ENCODE peak calls at places on chromosomes 7 and 10, in nine cellular contexts. X is SK-N-SH, J is OCI-LY7, T is neural progenitor cell, Y is GM23248, Q is PC-3, S is MM.1S, Z is HCT116, A is GM23338. E is an unnamed sample.

GRCh38 chr7:19572566-19572965 is 136.3 kb downstream of the POLR1F start:
- DNase-seq in X (no peak), Q (no peak), S (no peak), Z (no peak), T (no peak), Y (no peak), A (no peak), J (no peak), E (peak; percentile 28)

GRCh38 chr10:78263521-78263988 is 229.9 kb downstream of the RPS24 start:
- DNase-seq in S (no peak), X (no peak), Y (peak; percentile 99), Z (no peak), J (no peak), A (no peak), Q (peak; percentile 81), T (no peak), E (no peak)

GRCh38 chr7:76354981-76355730 is 3.6 kb downstream of the YWHAG start:
- DNase-seq in T (no peak), X (no peak), Z (no peak), Q (no peak), J (no peak), S (no peak), Y (no peak), A (no peak), E (no peak)

GRCh38 chr7:157816086-157816485 is 479.3 kb downstream of the DNAJB6 start:
- DNase-seq in J (no peak), Q (no peak), T (no peak), Y (no peak), X (no peak), Z (no peak), A (no peak), S (no peak), E (no peak)

GRCh38 chr7:79063019-79063698 is 390.3 kb downstream of the MAGI2 start:
- DNase-seq in S (no peak), Q (no peak), Z (no peak), X (peak; percentile 6), J (no peak), Y (peak; percentile 69), A (peak; percentile 28), T (no peak), E (no peak)

GRCh38 chr7:26198133-26198780 is 2.3 kb downstream of the HNRNPA2B1 start:
- DNase-seq in J (peak; percentile 60), S (peak; percentile 67), Q (peak; percentile 56), T (peak; percentile 30), Y (peak; percentile 59), X (no peak), Z (no peak), A (peak; percentile 49), E (peak; percentile 47)

GRCh38 chr7:27104244-27105149 is 2.0 kb upstream of the HOXA2 start:
- DNase-seq in A (no peak), Q (no peak), Z (no peak), S (no peak), T (no peak), Y (no peak), X (no peak), J (no peak), E (no peak)

GRCh38 chr7:74206589-74207120 is 3.2 kb upstream of the LAT2 start:
- DNase-seq in X (peak; percentile 94), T (peak; percentile 84), Y (peak; percentile 81), A (peak; percentile 89), J (peak; percentile 80), Q (peak; percentile 87), Z (peak; percentile 42), S (peak; percentile 79), E (peak; percentile 88)

GRCh38 chr7:152647-153046 is 39.7 kb upstream of the FAM20C start:
- DNase-seq in Q (no peak), Z (no peak), Y (no peak), A (no peak), T (no peak), X (no peak), S (no peak), J (no peak), E (no peak)

GRCh38 chr7:52030722-52031121 is 714.1 kb upstream of the COBL start:
- DNase-seq in Q (no peak), S (no peak), Y (no peak), X (no peak), T (peak; percentile 27), A (no peak), J (no peak), Z (no peak), E (no peak)

GRCh38 chr10:30751678-30752331 is 122.3 kb upstream of the LYZL2 start:
- DNase-seq in A (peak; percentile 84), X (peak; percentile 67), J (peak; percentile 66), S (peak; percentile 63), T (peak; percentile 84), Z (peak; percentile 10), Y (peak; percentile 89), Q (peak; percentile 78), E (peak; percentile 81)

GRCh38 chr7:139016931-139017511 is 18.8 kb downstream of the ZC3HAV1L start:
- DNase-seq in J (peak; percentile 73), T (peak; percentile 79), A (peak; percentile 79), S (peak; percentile 81), X (peak; percentile 88), Q (peak; percentile 74), Y (peak; percentile 80), Z (peak; percentile 54), E (peak; percentile 75)

GRCh38 chr7:129169171-129169643 is 19.2 kb upstream of the SMO start:
- DNase-seq in Y (peak; percentile 61), X (no peak), A (peak; percentile 82), Q (no peak), Z (no peak), T (peak; percentile 80), J (no peak), S (no peak), E (peak; percentile 70)

GRCh38 chr10:67306588-67307205 is 380.9 kb downstream of the LRRTM3 start:
- DNase-seq in A (peak; percentile 82), J (peak; percentile 22), Q (peak; percentile 88), X (peak; percentile 36), T (peak; percentile 55), Y (peak; percentile 29), Z (peak; percentile 24), S (peak; percentile 39), E (peak; percentile 40)

GRCh38 chr10:44993922-44994751 is 6.6 kb upstream of the ZNF22 start:
- DNase-seq in J (no peak), Q (no peak), A (no peak), X (no peak), Y (peak; percentile 48), T (no peak), Z (no peak), S (no peak), E (no peak)

GRCh38 chr7:135678612-135679575 is 16.6 kb downstream of the STMP1 start:
- DNase-seq in S (no peak), Z (no peak), J (no peak), Y (peak; percentile 80), Q (peak; percentile 90), T (no peak), A (no peak), X (no peak), E (no peak)

GRCh38 chr7:13262929-13263530 is 575.6 kb downstream of the ARL4A start:
- DNase-seq in T (peak; percentile 40), S (peak; percentile 54), X (peak; percentile 5), Z (peak; percentile 26), Q (peak; percentile 74), Y (peak; percentile 63), A (peak; percentile 51), J (peak; percentile 26), E (peak; percentile 57)

GRCh38 chr7:155356323-155357105 is 58.8 kb downstream of the INSIG1 start:
- DNase-seq in Q (peak; percentile 61), J (no peak), T (peak; percentile 76), Y (peak; percentile 26), S (no peak), X (peak; percentile 67), A (peak; percentile 76), Z (peak; percentile 31), E (peak; percentile 58)

GRCh38 chr7:130941322-130942210 is 207.6 kb upstream of the KLF14 start:
- DNase-seq in T (no peak), A (no peak), Q (peak; percentile 63), X (no peak), J (peak; percentile 37), Z (no peak), S (no peak), Y (no peak), E (peak; percentile 29)
- H4K20me1 ChIP-seq in T (no peaks in the 10 kb centered on the region), A (no peaks in the 10 kb centered on the region), Q (peaks cover 4% of the 10 kb centered on the region), X (peaks cover 5% of the 10 kb centered on the region), J (no peaks in the 10 kb centered on the region), Z (no peaks in the 10 kb centered on the region), S (peaks cover 35% of the 10 kb centered on the region), Y (peaks cover 4% of the 10 kb centered on the region), E (no peaks in the 10 kb centered on the region)

GRCh38 chr7:41193738-41194287 is 509.1 kb downstream of the INHBA start:
- DNase-seq in Z (no peak), T (no peak), Q (no peak), J (no peak), A (no peak), S (no peak), X (peak; percentile 72), Y (no peak), E (no peak)
- TF ChIP-seq EZH2phosphoT487 in Z (no peak), T (no peak), Q (no peak), J (no peak), A (no peak), S (no peak), X (no peak), Y (no peak), E (no peak)

GRCh38 chr10:116044722-116045374 is 228.2 kb downstream of the GFRA1 start:
- DNase-seq in T (no peak), X (no peak), Z (no peak), J (no peak), Q (no peak), Y (peak; percentile 46), S (no peak), A (no peak), E (no peak)
- H2AFZ ChIP-seq in T (no peak overlapping the region), X (no peak overlapping the region), Z (no peak overlapping the region), J (no peak overlapping the region), Q (no peak overlapping the region), Y (no peak overlapping the region), S (no peak overlapping the region), A (no peak overlapping the region), E (no peak overlapping the region)

GRCh38 chr7:1343551-1343950 is 110.9 kb downstream of the UNCX start:
- DNase-seq in Y (no peak), Z (no peak), X (no peak), Q (no peak), J (no peak), S (no peak), T (no peak), A (no peak), E (no peak)

GRCh38 chr7:1344421-1344820 is 111.7 kb downstream of the UNCX start:
- DNase-seq in S (no peak), T (no peak), Z (no peak), J (no peak), X (no peak), Q (no peak), A (no peak), Y (no peak), E (no peak)

GRCh38 chr7:1345796-1346532 is 113.3 kb downstream of the UNCX start:
- DNase-seq in J (no peak), A (no peak), Y (no peak), T (no peak), Z (no peak), X (no peak), S (no peak), Q (no peak), E (no peak)

GRCh38 chr7:1346533-1346805 is 112.8 kb downstream of the MICALL2 start:
- DNase-seq in T (no peak), Z (no peak), Q (no peak), Y (no peak), A (no peak), J (no peak), X (no peak), S (no peak), E (no peak)

GRCh38 chr7:1344981-1345701 is 112.5 kb downstream of the UNCX start:
- DNase-seq in J (no peak), A (no peak), Z (no peak), Q (no peak), X (no peak), T (no peak), Y (no peak), S (no peak), E (no peak)
- H4K20me1 ChIP-seq in J (no peaks in the 10 kb centered on the region), A (no peaks in the 10 kb centered on the region), Z (no peaks in the 10 kb centered on the region), Q (no peaks in the 10 kb centered on the region), X (no peaks in the 10 kb centered on the region), T (no peaks in the 10 kb centered on the region), Y (no peaks in the 10 kb centered on the region), S (no peaks in the 10 kb centered on the region), E (no peaks in the 10 kb centered on the region)

E was measured in hepatocyte.